ENCODE peak calls at places on chromosomes 12 and 14, in seven cellular contexts. Z is activated CD8-positive, alpha-beta memory T cell treated with anti-CD3 and anti-CD28 coated beads for 4 hours; H is mesothelial cell of epicardium; U is myocyte; S is transverse colon; N is HEK293T; B is progenitor cell of endocrine pancreas. L is an unnamed sample.

GRCh38 chr12:132265056-132265800 is 64.2 kb downstream of the GALNT9 start:
- DNase-seq in Z (no peak), H (no peak), U (no peak), S (no peak), N (no peak), B (no peak), L (no peak)

GRCh38 chr12:52130695-52131094 is 51.2 kb downstream of the SMIM41 start:
- DNase-seq in Z (no peak), H (no peak), U (no peak), S (no peak), N (no peak), B (no peak), L (peak)

GRCh38 chr14:55746533-55746932 is 166.5 kb downstream of the KTN1 start:
- DNase-seq in Z (no peak), H (no peak), U (no peak), S (no peak), N (no peak), B (no peak), L (no peak)

GRCh38 chr12:43210437-43211197 is 341.4 kb downstream of the ADAMTS20 start:
- DNase-seq in Z (no peak), H (no peak), U (peak), S (no peak), N (no peak), B (no peak), L (no peak)

GRCh38 chr12:59115995-59116394 is 195.7 kb upstream of the LRIG3 start:
- DNase-seq in Z (no peak), H (no peak), U (no peak), S (no peak), N (no peak), B (no peak), L (no peak)

GRCh38 chr14:88834883-88835431 is 10.5 kb downstream of the TTC8 start:
- DNase-seq in Z (no peak), H (no peak), U (no peak), S (no peak), N (no peak), B (no peak), L (no peak)

GRCh38 chr12:124474709-124475108 is 92.7 kb downstream of the NCOR2 start:
- DNase-seq in Z (no peak), H (no peak), U (peak), S (no peak), N (no peak), B (no peak), L (no peak)

GRCh38 chr12:54680374-54680773 is 32.2 kb upstream of the DCD start:
- DNase-seq in Z (no peak), H (no peak), U (peak), S (peak), N (peak), B (no peak), L (no peak)

GRCh38 chr12:66008985-66009384 is 121.6 kb downstream of the LLPH start:
- DNase-seq in Z (no peak), H (no peak), U (peak), S (no peak), N (no peak), B (no peak), L (no peak)

GRCh38 chr14:24277606-24278321 is 6.4 kb upstream of the RABGGTA start:
- DNase-seq in Z (no peak), H (no peak), U (no peak), S (peak), N (no peak), B (no peak), L (no peak)